ENCODE peak calls at places on chromosomes 5 and 9, in six cellular contexts. K is nephron progenitor cell; R is Calu3; I is activated T-helper 1 cell treated with anti-CD3 and anti-CD28 coated beads, Interleukin-12 subunit alpha, Interleukin-12 subunit beta, Interleukin-2, Interleukin-4 antibody, amounts not matched to agents 30 ng/mL and 10 ng/mL and 1 ng/mL, durations not matched to agents 14 hours and 24 hours and 36 hours; U is heart right ventricle; B is C1 segment of cervical spinal cord. P is an unnamed sample.
A peak's percentile ranks its signal among the peaks of the same experiment; 100 is the strongest.

GRCh38 chr5:1521671-1522600 is 1.8 kb downstream of the LPCAT1 start:
- DNase-seq in K (peak; percentile 64), R (no peak), I (no peak), U (peak; percentile 8), B (no peak), P (no peak)

GRCh38 chr5:179316111-179316551 is 29.1 kb downstream of the ADAMTS2 start:
- DNase-seq in K (no peak), R (no peak), I (no peak), U (no peak), B (no peak), P (no peak)

GRCh38 chr9:134174073-134174449 is 9.7 kb upstream of the RNU6ATAC start:
- DNase-seq in K (no peak), R (no peak), I (no peak), U (no peak), B (no peak), P (no peak)

GRCh38 chr9:107219486-107219853 is 63.6 kb upstream of the RAD23B start:
- DNase-seq in K (no peak), R (no peak), I (no peak), U (no peak), B (no peak), P (no peak)

GRCh38 chr9:16627967-16628366 is 242.5 kb downstream of the BNC2 start:
- DNase-seq in K (no peak), R (no peak), I (no peak), U (peak; percentile 29), B (no peak), P (no peak)

GRCh38 chr9:135087489-135087791 is at the start of gene OLFM1:
- DNase-seq in K (peak; percentile 87), R (peak; percentile 80), I (peak; percentile 32), U (peak; percentile 81), B (peak; percentile 39), P (peak; percentile 90)

GRCh38 chr9:37503736-37504135 is 18.0 kb downstream of the POLR1E start:
- DNase-seq in K (no peak), R (no peak), I (no peak), U (no peak), B (no peak), P (peak; percentile 47)

GRCh38 chr5:56447656-56448055 is 214.5 kb upstream of the ANKRD55 start:
- DNase-seq in K (no peak), R (no peak), I (no peak), U (no peak), B (no peak), P (no peak)

GRCh38 chr5:149172261-149172660 is 31.0 kb downstream of the ABLIM3 start:
- DNase-seq in K (no peak), R (peak; percentile 59), I (no peak), U (no peak), B (no peak), P (no peak)

GRCh38 chr5:177388521-177389052 is 4.4 kb downstream of the SLC34A1 start:
- DNase-seq in K (no peak), R (no peak), I (no peak), U (no peak), B (no peak), P (no peak)

GRCh38 chr9:129835860-129836223 is 584 bp downstream of the USP20 start:
- DNase-seq in K (no peak), R (peak; percentile 3), I (no peak), U (no peak), B (peak; percentile 21), P (peak; percentile 21)

GRCh38 chr5:72634444-72634843 is 127.2 kb upstream of the ZNF366 start:
- DNase-seq in K (no peak), R (no peak), I (no peak), U (no peak), B (no peak), P (no peak)

GRCh38 chr9:129011761-129012281 is 16.3 kb downstream of the SH3GLB2 start:
- DNase-seq in K (no peak), R (no peak), I (no peak), U (no peak), B (no peak), P (no peak)

GRCh38 chr9:18747590-18747989 is 273.6 kb downstream of the ADAMTSL1 start:
- DNase-seq in K (no peak), R (no peak), I (no peak), U (peak; percentile 7), B (peak; percentile 3), P (no peak)

GRCh38 chr9:22446950-22447606 is 454 bp downstream of the DMRTA1 start:
- DNase-seq in K (peak; percentile 82), R (peak; percentile 76), I (no peak), U (peak; percentile 10), B (peak; percentile 55), P (no peak)

GRCh38 chr9:100277166-100277979 is 75.4 kb downstream of the TEX10 start:
- DNase-seq in K (no peak), R (no peak), I (no peak), U (no peak), B (no peak), P (no peak)

GRCh38 chr5:159034083-159034824 is 65.5 kb downstream of the EBF1 start:
- DNase-seq in K (peak; percentile 70), R (peak; percentile 32), I (no peak), U (peak; percentile 57), B (no peak), P (no peak)

GRCh38 chr5:171635846-171636245 is 149.8 kb upstream of the SMIM23 start:
- DNase-seq in K (no peak), R (no peak), I (no peak), U (no peak), B (no peak), P (no peak)

GRCh38 chr5:159515197-159515596 is 184.9 kb upstream of the IL12B start:
- DNase-seq in K (no peak), R (no peak), I (no peak), U (no peak), B (no peak), P (no peak)

GRCh38 chr9:121299125-121299466 is 31.1 kb downstream of the GSN start:
- DNase-seq in K (no peak), R (no peak), I (no peak), U (peak; percentile 42), B (no peak), P (no peak)

GRCh38 chr5:52863715-52864114 is 76.0 kb downstream of the ITGA1 start:
- DNase-seq in K (no peak), R (no peak), I (no peak), U (no peak), B (no peak), P (no peak)

GRCh38 chr5:143350790-143351603 is 52.5 kb downstream of the NR3C1 start:
- DNase-seq in K (no peak), R (no peak), I (no peak), U (no peak), B (no peak), P (no peak)

GRCh38 chr9:31119882-31120481 is 1264.5 kb upstream of the ACO1 start:
- DNase-seq in K (no peak), R (peak; percentile 11), I (no peak), U (peak; percentile 5), B (no peak), P (no peak)

GRCh38 chr5:122434120-122434519 is 122.1 kb downstream of the SNCAIP start:
- DNase-seq in K (no peak), R (no peak), I (no peak), U (no peak), B (no peak), P (peak; percentile 46)

GRCh38 chr5:159442210-159442850 is 112.0 kb upstream of the IL12B start:
- DNase-seq in K (peak; percentile 16), R (no peak), I (no peak), U (peak; percentile 31), B (no peak), P (no peak)

GRCh38 chr5:124065508-124065907 is 553.5 kb downstream of the CSNK1G3 start:
- DNase-seq in K (no peak), R (no peak), I (no peak), U (no peak), B (no peak), P (no peak)

GRCh38 chr9:98994226-98995058 is 50.7 kb downstream of the COL15A1 start:
- DNase-seq in K (no peak), R (no peak), I (no peak), U (no peak), B (no peak), P (no peak)

GRCh38 chr5:142095651-142096330 is 12.8 kb upstream of the NDFIP1 start:
- DNase-seq in K (no peak), R (peak; percentile 28), I (peak; percentile 63), U (peak; percentile 39), B (no peak), P (no peak)

GRCh38 chr5:180649297-180650039 is at the start of gene FLT4:
- DNase-seq in K (peak; percentile 58), R (no peak), I (no peak), U (no peak), B (no peak), P (no peak)

GRCh38 chr5:54874337-54875021 is 110.9 kb downstream of the ESM1 start:
- DNase-seq in K (no peak), R (peak; percentile 15), I (no peak), U (no peak), B (no peak), P (no peak)

GRCh38 chr5:25892251-25892650 is 1146.1 kb downstream of the CDH9 start:
- DNase-seq in K (no peak), R (no peak), I (no peak), U (no peak), B (no peak), P (no peak)

P was measured in G401.